ENCODE peak calls at places on chromosomes 11 and 22, in six cellular contexts. Y is colonic mucosa, N is GM12878, L is MM.1S, H is astrocyte, E is H1. S is an unnamed sample. For H3K9me3, the result is how much of the 10 kb centered on the place peaks cover.

GRCh38 chr22:22388055-22388454 is 120.5 kb downstream of the ZNF280B start:
- DNase-seq in E (no peak), N (no peak), H (no peak), L (no peak), Y (no peak), S (no peak)

GRCh38 chr22:33806191-33806590 is 114.1 kb downstream of the LARGE1 start:
- DNase-seq in E (no peak), N (peak), H (no peak), L (peak), Y (no peak), S (no peak)

GRCh38 chr11:73157141-73158010 is 15.3 kb upstream of the FCHSD2 start:
- DNase-seq in H (peak), Y (no peak), N (no peak), L (peak), E (no peak), S (peak)

GRCh38 chr22:19818264-19819208 is 36.1 kb downstream of the GNB1L start:
- DNase-seq in Y (no peak), H (no peak), E (peak), L (no peak), N (no peak), S (peak)

GRCh38 chr11:103110406-103110805 is 1.2 kb downstream of the DYNC2H1 start:
- DNase-seq in L (no peak), N (no peak), E (no peak), H (peak), Y (no peak), S (no peak)

GRCh38 chr11:86923993-86924766 is 31.0 kb downstream of the FZD4 start:
- DNase-seq in L (no peak), N (no peak), H (peak), E (peak), Y (no peak), S (peak)

GRCh38 chr22:38758276-38758945 is 2.6 kb upstream of the SUN2 start:
- DNase-seq in L (no peak), E (no peak), Y (no peak), N (no peak), H (no peak), S (no peak)

GRCh38 chr11:60924110-60924905 is at the start of gene TMEM132A:
- DNase-seq in H (peak), L (no peak), Y (peak), N (no peak), E (peak), S (peak)

GRCh38 chr22:36510384-36510783 is 3.5 kb upstream of the FOXRED2 start:
- DNase-seq in Y (no peak), L (no peak), E (no peak), H (no peak), N (no peak), S (no peak)

GRCh38 chr11:124812876-124813275 is 12.7 kb upstream of the MSANTD2 start:
- DNase-seq in L (no peak), H (peak), N (no peak), Y (no peak), E (no peak), S (no peak)

GRCh38 chr11:26930518-26931247 is 63.2 kb upstream of the FIBIN start:
- DNase-seq in N (no peak), H (peak), L (no peak), Y (no peak), E (no peak), S (no peak)

GRCh38 chr11:22703040-22703439 is 36.6 kb downstream of the GAS2 start:
- DNase-seq in E (no peak), Y (peak), H (peak), L (no peak), N (peak), S (no peak)

GRCh38 chr22:22527312-22527711 is 7.2 kb upstream of the ZNF280A start:
- DNase-seq in N (no peak), H (no peak), Y (no peak), L (no peak), E (no peak), S (no peak)

GRCh38 chr11:35040221-35040942 is 98.6 kb upstream of the CD44 start:
- DNase-seq in H (peak), N (peak), E (no peak), Y (no peak), L (peak), S (no peak)

GRCh38 chr11:131632971-131633370 is 262.6 kb downstream of the NTM start:
- DNase-seq in Y (no peak), N (no peak), E (no peak), H (no peak), L (no peak), S (peak)

GRCh38 chr11:15884131-15884530 is 472.2 kb downstream of the SOX6 start:
- DNase-seq in L (no peak), Y (no peak), N (no peak), E (no peak), H (no peak), S (no peak)
- H3K9ac ChIP-seq in L (no peak), Y (no peak), N (no peak), E (no peak), H (no peak), S (no peak)

GRCh38 chr22:49235463-49236300 is 592.0 kb downstream of the BRD1 start:
- DNase-seq in E (peak), H (no peak), N (no peak), L (no peak), Y (peak), S (peak)
- H3K9me3 ChIP-seq in E (under half), H (under half), N (under half), L (under half), Y (under half), S (under half)

GRCh38 chr11:119100960-119101349 is 698 bp downstream of the DPAGT1 start:
- DNase-seq in E (no peak), L (no peak), N (no peak), Y (no peak), H (no peak), S (no peak)

GRCh38 chr11:119100246-119100959 is 1.2 kb downstream of the DPAGT1 start:
- DNase-seq in Y (no peak), H (peak), E (no peak), N (no peak), L (no peak), S (peak)

GRCh38 chr11:119101759-119102423 is at the start of gene DPAGT1:
- DNase-seq in H (peak), N (peak), E (peak), Y (peak), L (peak), S (peak)

GRCh38 chr11:119101367-119101758 is 290 bp downstream of the DPAGT1 start:
- DNase-seq in Y (peak), E (peak), H (no peak), L (peak), N (no peak), S (no peak)

GRCh38 chr11:119099707-119100106 is 1.9 kb downstream of the DPAGT1 start:
- DNase-seq in L (no peak), N (no peak), Y (no peak), H (no peak), E (no peak), S (no peak)
- H3K4me3 ChIP-seq in L (no peak), N (peak), Y (no peak), H (no peak), E (no peak), S (no peak)

GRCh38 chr22:44620129-44620840 is 81.7 kb upstream of the PRR5 start:
- DNase-seq in L (no peak), N (no peak), H (peak), E (peak), Y (peak), S (peak)
- H3K9ac ChIP-seq in L (no peak), N (no peak), H (peak), E (peak), Y (peak), S (no peak)

DNA sequence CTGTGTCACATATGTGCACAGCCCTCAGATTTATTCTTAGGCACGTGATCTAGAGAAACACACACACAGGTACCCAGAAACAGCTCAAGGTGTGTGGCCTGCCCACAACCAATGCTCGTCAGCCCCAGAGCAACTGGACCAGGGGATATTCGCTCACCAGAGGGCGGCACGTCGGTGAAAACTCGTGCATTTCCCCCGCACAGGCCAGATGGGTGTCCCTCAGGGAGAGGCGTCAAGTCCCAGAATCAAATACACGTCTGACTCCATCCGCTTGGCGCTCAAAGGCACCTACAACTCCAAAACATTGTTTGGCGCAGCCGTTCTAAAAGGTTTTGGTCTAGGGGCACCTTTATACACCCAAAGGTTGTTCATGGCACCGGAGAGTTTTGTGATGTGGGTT is 429.0 kb downstream of the BRD1 start:
- DNase-seq in H (no peak), L (no peak), Y (no peak), E (no peak), N (no peak), S (peak)
- H3K9me3 ChIP-seq in H (under half), L (under half), Y (under half), E (under half), N (under half), S (under half)